ENCODE peak calls at places on chromosomes 5 and 9, in nine cellular contexts. One of them, this sample, is unnamed.

GRCh38 chr9:114503009-114503408 is 2.3 kb downstream of the WHRN start:
- DNase-seq in neural crest cell: no peak
- DNase-seq in cardiac fibroblast: no peak
- DNase-seq in HAP-1: no peak
- DNase-seq in GM12891: no peak
- DNase-seq in T-cell: no peak
- DNase-seq in hypothalamus: peak; percentile 12
- DNase-seq in Calu3: no peak
- DNase-seq in stimulated activated CD4-positive, alpha-beta T cell treated with anti-CD3 and anti-CD28 coated beads, Interleukin-4, amount 100 ng/mL, for 48 hours: no peak
- DNase-seq in this sample: no peak

GRCh38 chr5:150082889-150083288 is 3.5 kb downstream of the CSF1R start:
- DNase-seq in neural crest cell: no peak
- DNase-seq in cardiac fibroblast: no peak
- DNase-seq in HAP-1: no peak
- DNase-seq in GM12891: no peak
- DNase-seq in T-cell: no peak
- DNase-seq in hypothalamus: no peak
- DNase-seq in Calu3: no peak
- DNase-seq in stimulated activated CD4-positive, alpha-beta T cell treated with anti-CD3 and anti-CD28 coated beads, Interleukin-4, amount 100 ng/mL, for 48 hours: no peak
- DNase-seq in this sample: no peak

GRCh38 chr5:125394661-125395280 is 648.3 kb upstream of the ZNF608 start:
- DNase-seq in neural crest cell: no peak
- DNase-seq in cardiac fibroblast: peak; percentile 18
- DNase-seq in HAP-1: no peak
- DNase-seq in GM12891: no peak
- DNase-seq in T-cell: no peak
- DNase-seq in hypothalamus: no peak
- DNase-seq in Calu3: peak; percentile 52
- DNase-seq in stimulated activated CD4-positive, alpha-beta T cell treated with anti-CD3 and anti-CD28 coated beads, Interleukin-4, amount 100 ng/mL, for 48 hours: no peak
- DNase-seq in this sample: peak; percentile 64

GRCh38 chr9:136328622-136329041 is 1.3 kb downstream of the GPSM1 start:
- DNase-seq in neural crest cell: peak; percentile 67
- DNase-seq in cardiac fibroblast: peak; percentile 29
- DNase-seq in HAP-1: peak; percentile 62
- DNase-seq in GM12891: no peak
- DNase-seq in T-cell: no peak
- DNase-seq in hypothalamus: no peak
- DNase-seq in Calu3: no peak
- DNase-seq in stimulated activated CD4-positive, alpha-beta T cell treated with anti-CD3 and anti-CD28 coated beads, Interleukin-4, amount 100 ng/mL, for 48 hours: no peak
- DNase-seq in this sample: no peak

GRCh38 chr5:41841325-41841724 is 28.9 kb downstream of the OXCT1 start:
- DNase-seq in neural crest cell: no peak
- DNase-seq in cardiac fibroblast: no peak
- DNase-seq in HAP-1: no peak
- DNase-seq in GM12891: no peak
- DNase-seq in T-cell: no peak
- DNase-seq in hypothalamus: no peak
- DNase-seq in Calu3: no peak
- DNase-seq in stimulated activated CD4-positive, alpha-beta T cell treated with anti-CD3 and anti-CD28 coated beads, Interleukin-4, amount 100 ng/mL, for 48 hours: no peak
- DNase-seq in this sample: no peak

GRCh38 chr5:135225856-135226560 is 173.0 kb downstream of the MACROH2A1 start:
- DNase-seq in neural crest cell: no peak
- DNase-seq in cardiac fibroblast: no peak
- DNase-seq in HAP-1: peak; percentile 70
- DNase-seq in GM12891: no peak
- DNase-seq in T-cell: peak; percentile 9
- DNase-seq in hypothalamus: no peak
- DNase-seq in Calu3: no peak
- DNase-seq in stimulated activated CD4-positive, alpha-beta T cell treated with anti-CD3 and anti-CD28 coated beads, Interleukin-4, amount 100 ng/mL, for 48 hours: no peak
- DNase-seq in this sample: no peak

GRCh38 chr9:99389087-99390033 is 167.3 kb downstream of the SEC61B start:
- DNase-seq in neural crest cell: no peak
- DNase-seq in cardiac fibroblast: peak; percentile 26
- DNase-seq in HAP-1: no peak
- DNase-seq in GM12891: no peak
- DNase-seq in T-cell: no peak
- DNase-seq in hypothalamus: no peak
- DNase-seq in Calu3: no peak
- DNase-seq in stimulated activated CD4-positive, alpha-beta T cell treated with anti-CD3 and anti-CD28 coated beads, Interleukin-4, amount 100 ng/mL, for 48 hours: no peak
- DNase-seq in this sample: peak; percentile 89

GRCh38 chr5:997711-998110 is 10.9 kb upstream of the NKD2 start:
- DNase-seq in neural crest cell: no peak
- DNase-seq in cardiac fibroblast: no peak
- DNase-seq in HAP-1: peak; percentile 5
- DNase-seq in GM12891: no peak
- DNase-seq in T-cell: no peak
- DNase-seq in hypothalamus: no peak
- DNase-seq in Calu3: no peak
- DNase-seq in stimulated activated CD4-positive, alpha-beta T cell treated with anti-CD3 and anti-CD28 coated beads, Interleukin-4, amount 100 ng/mL, for 48 hours: no peak
- DNase-seq in this sample: no peak

GRCh38 chr5:136374003-136374402 is 8.7 kb upstream of the TRPC7 start:
- DNase-seq in neural crest cell: no peak
- DNase-seq in cardiac fibroblast: peak; percentile 28
- DNase-seq in HAP-1: no peak
- DNase-seq in GM12891: no peak
- DNase-seq in T-cell: no peak
- DNase-seq in hypothalamus: no peak
- DNase-seq in Calu3: peak; percentile 34
- DNase-seq in stimulated activated CD4-positive, alpha-beta T cell treated with anti-CD3 and anti-CD28 coated beads, Interleukin-4, amount 100 ng/mL, for 48 hours: no peak
- DNase-seq in this sample: peak; percentile 3

GRCh38 chr5:173454764-173455598 is 126.8 kb upstream of the STC2 start:
- DNase-seq in neural crest cell: no peak
- DNase-seq in cardiac fibroblast: peak; percentile 100
- DNase-seq in HAP-1: no peak
- DNase-seq in GM12891: no peak
- DNase-seq in T-cell: no peak
- DNase-seq in hypothalamus: no peak
- DNase-seq in Calu3: peak; percentile 30
- DNase-seq in stimulated activated CD4-positive, alpha-beta T cell treated with anti-CD3 and anti-CD28 coated beads, Interleukin-4, amount 100 ng/mL, for 48 hours: no peak
- DNase-seq in this sample: peak; percentile 87

GRCh38 chr5:36685631-36686147 is 79.3 kb downstream of the SLC1A3 start:
- DNase-seq in neural crest cell: no peak
- DNase-seq in cardiac fibroblast: peak; percentile 47
- DNase-seq in HAP-1: no peak
- DNase-seq in GM12891: no peak
- DNase-seq in T-cell: no peak
- DNase-seq in hypothalamus: no peak
- DNase-seq in Calu3: no peak
- DNase-seq in stimulated activated CD4-positive, alpha-beta T cell treated with anti-CD3 and anti-CD28 coated beads, Interleukin-4, amount 100 ng/mL, for 48 hours: no peak
- DNase-seq in this sample: no peak

GRCh38 chr9:36939655-36940578 is 94.2 kb downstream of the PAX5 start:
- DNase-seq in neural crest cell: no peak
- DNase-seq in cardiac fibroblast: no peak
- DNase-seq in HAP-1: no peak
- DNase-seq in GM12891: no peak
- DNase-seq in T-cell: no peak
- DNase-seq in hypothalamus: no peak
- DNase-seq in Calu3: no peak
- DNase-seq in stimulated activated CD4-positive, alpha-beta T cell treated with anti-CD3 and anti-CD28 coated beads, Interleukin-4, amount 100 ng/mL, for 48 hours: no peak
- DNase-seq in this sample: no peak

GRCh38 chr5:139967353-139967752 is 75.7 kb downstream of the NRG2 start:
- DNase-seq in neural crest cell: no peak
- DNase-seq in cardiac fibroblast: no peak
- DNase-seq in HAP-1: no peak
- DNase-seq in GM12891: no peak
- DNase-seq in T-cell: no peak
- DNase-seq in hypothalamus: no peak
- DNase-seq in Calu3: no peak
- DNase-seq in stimulated activated CD4-positive, alpha-beta T cell treated with anti-CD3 and anti-CD28 coated beads, Interleukin-4, amount 100 ng/mL, for 48 hours: no peak
- DNase-seq in this sample: no peak

GRCh38 chr9:107487521-107488399 is 1.8 kb downstream of the KLF4 start:
- DNase-seq in neural crest cell: peak; percentile 49
- DNase-seq in cardiac fibroblast: peak; percentile 49
- DNase-seq in HAP-1: peak; percentile 69
- DNase-seq in GM12891: no peak
- DNase-seq in T-cell: no peak
- DNase-seq in hypothalamus: no peak
- DNase-seq in Calu3: peak; percentile 52
- DNase-seq in stimulated activated CD4-positive, alpha-beta T cell treated with anti-CD3 and anti-CD28 coated beads, Interleukin-4, amount 100 ng/mL, for 48 hours: peak; percentile 20
- DNase-seq in this sample: no peak

GRCh38 chr9:16147726-16148125 is 594.9 kb downstream of the CCDC171 start:
- DNase-seq in neural crest cell: no peak
- DNase-seq in cardiac fibroblast: no peak
- DNase-seq in HAP-1: no peak
- DNase-seq in GM12891: no peak
- DNase-seq in T-cell: no peak
- DNase-seq in hypothalamus: no peak
- DNase-seq in Calu3: no peak
- DNase-seq in stimulated activated CD4-positive, alpha-beta T cell treated with anti-CD3 and anti-CD28 coated beads, Interleukin-4, amount 100 ng/mL, for 48 hours: no peak
- DNase-seq in this sample: no peak

GRCh38 chr9:111691686-111692329 is 30.4 kb downstream of the GNG10 start:
- DNase-seq in neural crest cell: no peak
- DNase-seq in cardiac fibroblast: peak; percentile 64
- DNase-seq in HAP-1: no peak
- DNase-seq in GM12891: no peak
- DNase-seq in T-cell: no peak
- DNase-seq in hypothalamus: no peak
- DNase-seq in Calu3: no peak
- DNase-seq in stimulated activated CD4-positive, alpha-beta T cell treated with anti-CD3 and anti-CD28 coated beads, Interleukin-4, amount 100 ng/mL, for 48 hours: no peak
- DNase-seq in this sample: no peak

GRCh38 chr9:131815971-131816873 is 76.3 kb upstream of the RAPGEF1 start:
- DNase-seq in neural crest cell: no peak
- DNase-seq in cardiac fibroblast: no peak
- DNase-seq in HAP-1: no peak
- DNase-seq in GM12891: no peak
- DNase-seq in T-cell: no peak
- DNase-seq in hypothalamus: no peak
- DNase-seq in Calu3: no peak
- DNase-seq in stimulated activated CD4-positive, alpha-beta T cell treated with anti-CD3 and anti-CD28 coated beads, Interleukin-4, amount 100 ng/mL, for 48 hours: no peak
- DNase-seq in this sample: no peak

GRCh38 chr5:64323591-64323990 is 157.9 kb downstream of the RNF180 start:
- DNase-seq in neural crest cell: no peak
- DNase-seq in cardiac fibroblast: no peak
- DNase-seq in HAP-1: no peak
- DNase-seq in GM12891: no peak
- DNase-seq in T-cell: no peak
- DNase-seq in hypothalamus: no peak
- DNase-seq in Calu3: no peak
- DNase-seq in stimulated activated CD4-positive, alpha-beta T cell treated with anti-CD3 and anti-CD28 coated beads, Interleukin-4, amount 100 ng/mL, for 48 hours: no peak
- DNase-seq in this sample: no peak

GRCh38 chr5:10663531-10664183 is 97.4 kb downstream of the DAP start:
- DNase-seq in neural crest cell: no peak
- DNase-seq in cardiac fibroblast: peak; percentile 29
- DNase-seq in HAP-1: no peak
- DNase-seq in GM12891: no peak
- DNase-seq in T-cell: no peak
- DNase-seq in hypothalamus: no peak
- DNase-seq in Calu3: peak; percentile 3
- DNase-seq in stimulated activated CD4-positive, alpha-beta T cell treated with anti-CD3 and anti-CD28 coated beads, Interleukin-4, amount 100 ng/mL, for 48 hours: no peak
- DNase-seq in this sample: peak; percentile 42

GRCh38 chr5:57509501-57510260 is 27.1 kb upstream of the ACTBL2 start:
- DNase-seq in neural crest cell: no peak
- DNase-seq in cardiac fibroblast: no peak
- DNase-seq in HAP-1: no peak
- DNase-seq in GM12891: no peak
- DNase-seq in T-cell: no peak
- DNase-seq in hypothalamus: no peak
- DNase-seq in Calu3: no peak
- DNase-seq in stimulated activated CD4-positive, alpha-beta T cell treated with anti-CD3 and anti-CD28 coated beads, Interleukin-4, amount 100 ng/mL, for 48 hours: no peak
- DNase-seq in this sample: no peak

GRCh38 chr9:115237383-115238087 is 119.6 kb upstream of the TNC start:
- DNase-seq in neural crest cell: no peak
- DNase-seq in cardiac fibroblast: peak; percentile 9
- DNase-seq in HAP-1: no peak
- DNase-seq in GM12891: no peak
- DNase-seq in T-cell: no peak
- DNase-seq in hypothalamus: no peak
- DNase-seq in Calu3: no peak
- DNase-seq in stimulated activated CD4-positive, alpha-beta T cell treated with anti-CD3 and anti-CD28 coated beads, Interleukin-4, amount 100 ng/mL, for 48 hours: no peak
- DNase-seq in this sample: no peak

GRCh38 chr9:107492381-107492780 is 2.8 kb upstream of the KLF4 start:
- DNase-seq in neural crest cell: no peak
- DNase-seq in cardiac fibroblast: peak; percentile 31
- DNase-seq in HAP-1: no peak
- DNase-seq in GM12891: no peak
- DNase-seq in T-cell: no peak
- DNase-seq in hypothalamus: no peak
- DNase-seq in Calu3: no peak
- DNase-seq in stimulated activated CD4-positive, alpha-beta T cell treated with anti-CD3 and anti-CD28 coated beads, Interleukin-4, amount 100 ng/mL, for 48 hours: no peak
- DNase-seq in this sample: no peak

GRCh38 chr5:80282054-80282453 is 26.2 kb upstream of the SERINC5 start:
- DNase-seq in neural crest cell: no peak
- DNase-seq in cardiac fibroblast: no peak
- DNase-seq in HAP-1: no peak
- DNase-seq in GM12891: no peak
- DNase-seq in T-cell: no peak
- DNase-seq in hypothalamus: no peak
- DNase-seq in Calu3: no peak
- DNase-seq in stimulated activated CD4-positive, alpha-beta T cell treated with anti-CD3 and anti-CD28 coated beads, Interleukin-4, amount 100 ng/mL, for 48 hours: no peak
- DNase-seq in this sample: no peak

GRCh38 chr5:36880761-36881160 is 4.2 kb downstream of the NIPBL start:
- DNase-seq in neural crest cell: no peak
- DNase-seq in cardiac fibroblast: peak; percentile 17
- DNase-seq in HAP-1: no peak
- DNase-seq in GM12891: no peak
- DNase-seq in T-cell: no peak
- DNase-seq in hypothalamus: no peak
- DNase-seq in Calu3: no peak
- DNase-seq in stimulated activated CD4-positive, alpha-beta T cell treated with anti-CD3 and anti-CD28 coated beads, Interleukin-4, amount 100 ng/mL, for 48 hours: no peak
- DNase-seq in this sample: no peak

GRCh38 chr5:173969167-173970049 is 19.6 kb upstream of the C5orf47 start:
- DNase-seq in neural crest cell: no peak
- DNase-seq in cardiac fibroblast: peak; percentile 79
- DNase-seq in HAP-1: no peak
- DNase-seq in GM12891: no peak
- DNase-seq in T-cell: no peak
- DNase-seq in hypothalamus: no peak
- DNase-seq in Calu3: no peak
- DNase-seq in stimulated activated CD4-positive, alpha-beta T cell treated with anti-CD3 and anti-CD28 coated beads, Interleukin-4, amount 100 ng/mL, for 48 hours: no peak
- DNase-seq in this sample: peak; percentile 52

GRCh38 chr9:3794005-3794404 is 268.2 kb upstream of the RFX3 start:
- DNase-seq in neural crest cell: peak; percentile 8
- DNase-seq in cardiac fibroblast: peak; percentile 7
- DNase-seq in HAP-1: peak; percentile 32
- DNase-seq in GM12891: no peak
- DNase-seq in T-cell: no peak
- DNase-seq in hypothalamus: no peak
- DNase-seq in Calu3: no peak
- DNase-seq in stimulated activated CD4-positive, alpha-beta T cell treated with anti-CD3 and anti-CD28 coated beads, Interleukin-4, amount 100 ng/mL, for 48 hours: no peak
- DNase-seq in this sample: no peak

This sample was measured in NCI-H226.